ENCODE peak calls at places on chromosomes 12 and 14, in nine cellular contexts. K, X, A, Q, P, R, C, L and I are unnamed samples. For H3K9me3, the result is how much of the 10 kb centered on the place peaks cover.

GRCh38 chr12:131591136-131591535 is 119.8 kb upstream of the SFSWAP start:
- DNase-seq in K (no peak), X (no peak), A (no peak), Q (no peak), P (no peak), R (no peak), C (no peak), L (no peak), I (no peak)

GRCh38 chr14:37791384-37792036 is 196.1 kb downstream of the TTC6 start:
- DNase-seq in K (no peak), X (no peak), A (no peak), Q (no peak), P (no peak), R (no peak), C (no peak), L (no peak), I (no peak)

GRCh38 chr12:124992874-124993567 is 424 bp upstream of the BRI3BP start:
- DNase-seq in K (peak), X (no peak), A (peak), Q (no peak), P (peak), R (peak), C (peak), L (no peak), I (peak)

GRCh38 chr14:100662850-100663527 is 63.7 kb upstream of the DLK1 start:
- DNase-seq in K (peak), X (peak), A (peak), Q (peak), P (peak), R (no peak), C (peak), L (peak), I (peak)

GRCh38 chr12:31588976-31589375 is 2.0 kb downstream of the DENND5B start:
- DNase-seq in K (no peak), X (no peak), A (no peak), Q (no peak), P (no peak), R (no peak), C (no peak), L (no peak), I (no peak)

GRCh38 chr12:104720346-104721064 is 237.6 kb downstream of the SLC41A2 start:
- DNase-seq in K (peak), X (no peak), A (peak), Q (no peak), P (no peak), R (no peak), C (no peak), L (no peak), I (peak)

GRCh38 chr12:96360550-96360949 is 39.7 kb downstream of the CDK17 start:
- DNase-seq in K (no peak), X (no peak), A (no peak), Q (no peak), P (no peak), R (no peak), C (no peak), L (no peak), I (no peak)

GRCh38 chr12:80504389-80505153 is 60.5 kb downstream of the PTPRQ start:
- DNase-seq in K (no peak), X (no peak), A (no peak), Q (no peak), P (no peak), R (no peak), C (no peak), L (no peak), I (no peak)

GRCh38 chr14:92914087-92914656 is 8.8 kb upstream of the CHGA start:
- DNase-seq in K (no peak), X (no peak), A (peak), Q (no peak), P (peak), R (no peak), C (peak), L (peak), I (no peak)

GRCh38 chr12:96403870-96404269 is 3.6 kb upstream of the CDK17 start:
- DNase-seq in K (no peak), X (no peak), A (no peak), Q (no peak), P (no peak), R (no peak), C (no peak), L (no peak), I (no peak)

GRCh38 chr12:54021432-54022013 is 6.7 kb upstream of the HOXC6 start:
- DNase-seq in K (no peak), X (peak), A (no peak), Q (no peak), P (peak), R (peak), C (peak), L (no peak), I (no peak)

GRCh38 chr12:83971781-83972180 is 940.8 kb downstream of the SLC6A15 start:
- DNase-seq in K (no peak), X (no peak), A (no peak), Q (no peak), P (no peak), R (no peak), C (no peak), L (no peak), I (no peak)

GRCh38 chr14:37862263-37862662 is 266.8 kb downstream of the TTC6 start:
- DNase-seq in K (no peak), X (no peak), A (no peak), Q (no peak), P (no peak), R (no peak), C (no peak), L (no peak), I (no peak)

GRCh38 chr12:57894577-57895292 is 46.6 kb upstream of the ATP23 start:
- DNase-seq in K (no peak), X (no peak), A (no peak), Q (no peak), P (peak), R (no peak), C (no peak), L (no peak), I (no peak)

GRCh38 chr12:55659486-55660385 is 23.0 kb downstream of the OR10P1 start:
- DNase-seq in K (no peak), X (no peak), A (peak), Q (no peak), P (peak), R (no peak), C (peak), L (peak), I (no peak)

GRCh38 chr12:11688379-11688778 is 38.9 kb downstream of the ETV6 start:
- DNase-seq in K (no peak), X (no peak), A (no peak), Q (no peak), P (peak), R (no peak), C (no peak), L (no peak), I (no peak)

GRCh38 chr12:26845057-26845666 is 12.2 kb upstream of the ITPR2 start:
- DNase-seq in K (peak), X (peak), A (peak), Q (peak), P (peak), R (no peak), C (peak), L (peak), I (no peak)

GRCh38 chr12:132178314-132178713 is 34.1 kb downstream of the NOC4L start:
- DNase-seq in K (no peak), X (no peak), A (no peak), Q (no peak), P (no peak), R (no peak), C (no peak), L (no peak), I (peak)

GRCh38 chr14:50336428-50336827 is 24.3 kb downstream of the DMAC2L start:
- DNase-seq in K (no peak), X (no peak), A (no peak), Q (no peak), P (no peak), R (no peak), C (no peak), L (no peak), I (no peak)

GRCh38 chr12:76226397-76226796 is 121.8 kb downstream of the BBS10 start:
- DNase-seq in K (no peak), X (no peak), A (peak), Q (no peak), P (no peak), R (no peak), C (no peak), L (no peak), I (no peak)

GRCh38 chr12:118189761-118190181 is 53.8 kb downstream of the PEBP1 start:
- DNase-seq in K (no peak), X (no peak), A (peak), Q (peak), P (peak), R (no peak), C (peak), L (peak), I (no peak)

GRCh38 chr12:104581000-104581570 is 124.3 kb downstream of the CHST11 start:
- DNase-seq in K (no peak), X (no peak), A (no peak), Q (no peak), P (no peak), R (no peak), C (no peak), L (no peak), I (no peak)

GRCh38 chr12:90899456-90900182 is 55.4 kb downstream of the CCER1 start:
- DNase-seq in K (no peak), X (no peak), A (no peak), Q (no peak), P (no peak), R (no peak), C (no peak), L (no peak), I (no peak)

GRCh38 chr12:123523518-123523917 is 10.0 kb downstream of the RILPL1 start:
- DNase-seq in K (no peak), X (no peak), A (no peak), Q (no peak), P (no peak), R (no peak), C (no peak), L (no peak), I (no peak)

GRCh38 chr12:54721312-54721711 is 73.1 kb upstream of the DCD start:
- DNase-seq in K (no peak), X (no peak), A (no peak), Q (no peak), P (no peak), R (no peak), C (no peak), L (no peak), I (no peak)

GRCh38 chr12:69570000-69570516 is 15.2 kb upstream of the CCT2 start:
- DNase-seq in K (no peak), X (no peak), A (peak), Q (no peak), P (no peak), R (no peak), C (no peak), L (no peak), I (no peak)

GRCh38 chr12:103499571-103499970 is 3.8 kb upstream of the C12orf42 start:
- DNase-seq in K (no peak), X (no peak), A (no peak), Q (no peak), P (no peak), R (no peak), C (no peak), L (no peak), I (no peak)

GRCh38 chr12:48788852-48789775 is at the start of gene ADCY6:
- DNase-seq in K (peak), X (peak), A (peak), Q (peak), P (peak), R (peak), C (peak), L (peak), I (no peak)

GRCh38 chr14:64811676-64812075 is 68.0 kb downstream of the SPTB start:
- DNase-seq in K (no peak), X (no peak), A (peak), Q (no peak), P (no peak), R (no peak), C (no peak), L (no peak), I (no peak)

GRCh38 chr14:97851438-97851995 is 1054.3 kb downstream of the VRK1 start:
- DNase-seq in K (no peak), X (no peak), A (no peak), Q (no peak), P (no peak), R (no peak), C (no peak), L (no peak), I (no peak)

GRCh38 chr12:34400423-34400881 is 378.2 kb downstream of the ALG10 start:
- DNase-seq in K (peak), X (peak), A (no peak), Q (no peak), P (peak), R (peak), C (no peak), L (no peak), I (peak)

DNA sequence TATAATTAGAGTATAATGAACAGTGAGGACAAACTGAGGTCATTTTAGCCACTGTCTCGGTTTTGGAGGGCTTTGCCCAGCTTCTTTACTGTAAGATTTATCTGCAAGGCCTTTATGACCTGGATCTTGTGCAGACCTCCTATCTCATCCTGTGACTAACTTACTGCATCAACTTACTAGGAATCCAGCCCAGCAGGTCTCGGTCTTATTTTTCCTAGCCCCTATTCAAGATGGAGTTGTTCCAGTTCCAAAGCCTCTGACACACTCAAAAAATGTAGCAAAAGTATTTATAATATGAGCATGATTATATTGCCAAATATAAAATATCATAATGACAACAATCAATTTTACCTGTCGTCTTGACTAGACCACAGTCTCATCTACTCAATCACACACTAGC is 534.2 kb downstream of the TMEM121 start:
- DNase-seq in K (no peak), X (no peak), A (no peak), Q (no peak), P (no peak), R (no peak), C (no peak), L (no peak), I (no peak)
- H3K9me3 ChIP-seq in K (under half), X (under half), A (under half), Q (under half), P (half or more), R (under half), C (under half), L (under half), I (under half)

GRCh38 chr14:21672116-21672515 is 1.5 kb downstream of the OR4E1 start:
- DNase-seq in K (no peak), X (no peak), A (peak), Q (no peak), P (no peak), R (no peak), C (no peak), L (no peak), I (no peak)
- H3K9me3 ChIP-seq in K (under half), X (under half), A (under half), Q (under half), P (under half), R (under half), C (under half), L (under half), I (under half)

GRCh38 chr12:73235387-73235786 is 963.2 kb downstream of the TRHDE start:
- DNase-seq in K (no peak), X (no peak), A (no peak), Q (no peak), P (no peak), R (peak), C (no peak), L (no peak), I (no peak)
- H3K9me3 ChIP-seq in K (under half), X (under half), A (under half), Q (under half), P (under half), R (under half), C (under half), L (half or more), I (under half)

GRCh38 chr12:133236144-133236543 is 467 bp upstream of the ANHX start:
- DNase-seq in K (no peak), X (no peak), A (no peak), Q (no peak), P (no peak), R (no peak), C (no peak), L (no peak), I (no peak)

GRCh38 chr12:133235401-133236112 is at the start of gene ANHX:
- DNase-seq in K (no peak), X (no peak), A (no peak), Q (no peak), P (no peak), R (no peak), C (no peak), L (no peak), I (no peak)

GRCh38 chr12:133233993-133234564 is 1.6 kb downstream of the ANHX start:
- DNase-seq in K (no peak), X (no peak), A (no peak), Q (no peak), P (no peak), R (no peak), C (no peak), L (no peak), I (no peak)

GRCh38 chr12:133234971-133235370 is 706 bp downstream of the ANHX start:
- DNase-seq in K (no peak), X (no peak), A (no peak), Q (no peak), P (no peak), R (no peak), C (no peak), L (no peak), I (no peak)

GRCh38 chr12:133236556-133236955 is 879 bp upstream of the ANHX start:
- DNase-seq in K (no peak), X (no peak), A (no peak), Q (no peak), P (no peak), R (no peak), C (no peak), L (no peak), I (no peak)
- H3K9me3 ChIP-seq in K (half or more), X (under half), A (under half), Q (under half), P (under half), R (half or more), C (under half), L (half or more), I (under half)